ENCODE peak calls at places on chromosomes 4 and X, in eight cellular contexts. One of them, this sample, is unnamed.

GRCh38 chrX:31658360-31658759 is 586.5 kb upstream of the FTHL17 start:
- DNase-seq in H7: no peak
- DNase-seq in left lobe of liver: no peak
- DNase-seq in ELR: peak; percentile 52
- DNase-seq in stimulated activated CD8-positive, alpha-beta memory T cell treated with anti-CD3 and anti-CD28 coated beads, Interleukin-15, amount 100 ng/mL, for 24 hours: no peak
- DNase-seq in B cell: peak; percentile 0
- DNase-seq in suprapubic skin: no peak
- DNase-seq in BJ: no peak
- DNase-seq in this sample: no peak

GRCh38 chr4:73730292-73730691 is 10.1 kb upstream of the CXCL8 start:
- DNase-seq in H7: no peak
- DNase-seq in suprapubic skin: no peak
- DNase-seq in B cell: no peak
- DNase-seq in ELR: peak; percentile 73
- DNase-seq in stimulated activated CD8-positive, alpha-beta memory T cell treated with anti-CD3 and anti-CD28 coated beads, Interleukin-15, amount 100 ng/mL, for 24 hours: no peak
- DNase-seq in BJ: no peak
- DNase-seq in left lobe of liver: no peak
- DNase-seq in this sample: no peak

GRCh38 chr4:123102897-123103489 is 180.6 kb upstream of the NUDT6 start:
- DNase-seq in suprapubic skin: no peak
- DNase-seq in stimulated activated CD8-positive, alpha-beta memory T cell treated with anti-CD3 and anti-CD28 coated beads, Interleukin-15, amount 100 ng/mL, for 24 hours: no peak
- DNase-seq in BJ: no peak
- DNase-seq in ELR: peak; percentile 57
- DNase-seq in H7: peak; percentile 55
- DNase-seq in B cell: peak; percentile 28
- DNase-seq in left lobe of liver: no peak
- DNase-seq in this sample: no peak

GRCh38 chr4:78372282-78372988 is 179.1 kb upstream of the ANXA3 start:
- DNase-seq in BJ: no peak
- DNase-seq in B cell: no peak
- DNase-seq in stimulated activated CD8-positive, alpha-beta memory T cell treated with anti-CD3 and anti-CD28 coated beads, Interleukin-15, amount 100 ng/mL, for 24 hours: no peak
- DNase-seq in suprapubic skin: no peak
- DNase-seq in left lobe of liver: no peak
- DNase-seq in H7: no peak
- DNase-seq in ELR: no peak
- DNase-seq in this sample: no peak

GRCh38 chr4:139719381-139720101 is 53.9 kb downstream of the MGST2 start:
- DNase-seq in left lobe of liver: no peak
- DNase-seq in stimulated activated CD8-positive, alpha-beta memory T cell treated with anti-CD3 and anti-CD28 coated beads, Interleukin-15, amount 100 ng/mL, for 24 hours: no peak
- DNase-seq in BJ: no peak
- DNase-seq in H7: no peak
- DNase-seq in ELR: no peak
- DNase-seq in suprapubic skin: no peak
- DNase-seq in B cell: no peak
- DNase-seq in this sample: no peak

GRCh38 chr4:98939892-98940298 is 11.0 kb upstream of the EIF4E start:
- DNase-seq in suprapubic skin: no peak
- DNase-seq in B cell: peak; percentile 40
- DNase-seq in ELR: peak; percentile 76
- DNase-seq in left lobe of liver: no peak
- DNase-seq in BJ: peak; percentile 37
- DNase-seq in stimulated activated CD8-positive, alpha-beta memory T cell treated with anti-CD3 and anti-CD28 coated beads, Interleukin-15, amount 100 ng/mL, for 24 hours: no peak
- DNase-seq in H7: peak; percentile 29
- DNase-seq in this sample: no peak

GRCh38 chr4:2741626-2742025 is 14.5 kb downstream of the TNIP2 start:
- DNase-seq in stimulated activated CD8-positive, alpha-beta memory T cell treated with anti-CD3 and anti-CD28 coated beads, Interleukin-15, amount 100 ng/mL, for 24 hours: no peak
- DNase-seq in B cell: no peak
- DNase-seq in H7: peak; percentile 40
- DNase-seq in suprapubic skin: no peak
- DNase-seq in left lobe of liver: no peak
- DNase-seq in ELR: peak; percentile 64
- DNase-seq in BJ: no peak
- DNase-seq in this sample: no peak

GRCh38 chr4:156495836-156496235 is 475.8 kb downstream of the PDGFC start:
- DNase-seq in BJ: no peak
- DNase-seq in B cell: no peak
- DNase-seq in left lobe of liver: no peak
- DNase-seq in suprapubic skin: no peak
- DNase-seq in stimulated activated CD8-positive, alpha-beta memory T cell treated with anti-CD3 and anti-CD28 coated beads, Interleukin-15, amount 100 ng/mL, for 24 hours: no peak
- DNase-seq in H7: no peak
- DNase-seq in ELR: no peak
- DNase-seq in this sample: no peak

GRCh38 chr4:55071951-55072350 is 53.4 kb downstream of the KDR start:
- DNase-seq in H7: no peak
- DNase-seq in left lobe of liver: no peak
- DNase-seq in stimulated activated CD8-positive, alpha-beta memory T cell treated with anti-CD3 and anti-CD28 coated beads, Interleukin-15, amount 100 ng/mL, for 24 hours: no peak
- DNase-seq in B cell: no peak
- DNase-seq in ELR: no peak
- DNase-seq in BJ: no peak
- DNase-seq in suprapubic skin: no peak
- DNase-seq in this sample: no peak

GRCh38 chr4:76696109-76696508 is 201.8 kb downstream of the SOWAHB start:
- DNase-seq in left lobe of liver: no peak
- DNase-seq in ELR: peak; percentile 5
- DNase-seq in BJ: peak; percentile 25
- DNase-seq in suprapubic skin: no peak
- DNase-seq in stimulated activated CD8-positive, alpha-beta memory T cell treated with anti-CD3 and anti-CD28 coated beads, Interleukin-15, amount 100 ng/mL, for 24 hours: no peak
- DNase-seq in H7: peak; percentile 62
- DNase-seq in B cell: no peak
- DNase-seq in this sample: no peak

GRCh38 chrX:130555341-130555740 is 153.6 kb downstream of the RBMX2 start:
- DNase-seq in stimulated activated CD8-positive, alpha-beta memory T cell treated with anti-CD3 and anti-CD28 coated beads, Interleukin-15, amount 100 ng/mL, for 24 hours: no peak
- DNase-seq in H7: no peak
- DNase-seq in BJ: peak; percentile 83
- DNase-seq in ELR: no peak
- DNase-seq in suprapubic skin: no peak
- DNase-seq in left lobe of liver: no peak
- DNase-seq in B cell: no peak
- DNase-seq in this sample: no peak

GRCh38 chr4:11428161-11428700 is 463 bp downstream of the HS3ST1 start:
- DNase-seq in ELR: no peak
- DNase-seq in B cell: peak; percentile 52
- DNase-seq in BJ: no peak
- DNase-seq in H7: peak; percentile 61
- DNase-seq in suprapubic skin: no peak
- DNase-seq in stimulated activated CD8-positive, alpha-beta memory T cell treated with anti-CD3 and anti-CD28 coated beads, Interleukin-15, amount 100 ng/mL, for 24 hours: no peak
- DNase-seq in left lobe of liver: no peak
- DNase-seq in this sample: no peak

GRCh38 chrX:109685656-109686078 is 47.4 kb downstream of the ACSL4 start:
- DNase-seq in stimulated activated CD8-positive, alpha-beta memory T cell treated with anti-CD3 and anti-CD28 coated beads, Interleukin-15, amount 100 ng/mL, for 24 hours: no peak
- DNase-seq in H7: no peak
- DNase-seq in ELR: no peak
- DNase-seq in B cell: no peak
- DNase-seq in left lobe of liver: no peak
- DNase-seq in suprapubic skin: no peak
- DNase-seq in BJ: no peak
- DNase-seq in this sample: no peak

GRCh38 chr4:184722798-184723197 is 11.1 kb downstream of the CENPU start:
- DNase-seq in ELR: no peak
- DNase-seq in BJ: no peak
- DNase-seq in left lobe of liver: no peak
- DNase-seq in suprapubic skin: no peak
- DNase-seq in stimulated activated CD8-positive, alpha-beta memory T cell treated with anti-CD3 and anti-CD28 coated beads, Interleukin-15, amount 100 ng/mL, for 24 hours: no peak
- DNase-seq in B cell: no peak
- DNase-seq in H7: no peak
- DNase-seq in this sample: no peak

GRCh38 chrX:643911-644303 is 13.3 kb downstream of the SHOX start:
- DNase-seq in B cell: no peak
- DNase-seq in H7: peak; percentile 69
- DNase-seq in BJ: no peak
- DNase-seq in suprapubic skin: peak; percentile 67
- DNase-seq in stimulated activated CD8-positive, alpha-beta memory T cell treated with anti-CD3 and anti-CD28 coated beads, Interleukin-15, amount 100 ng/mL, for 24 hours: no peak
- DNase-seq in ELR: no peak
- DNase-seq in left lobe of liver: no peak
- DNase-seq in this sample: no peak

GRCh38 chr4:56728512-56728911 is 47.4 kb upstream of the HOPX start:
- DNase-seq in H7: no peak
- DNase-seq in suprapubic skin: no peak
- DNase-seq in ELR: peak; percentile 51
- DNase-seq in stimulated activated CD8-positive, alpha-beta memory T cell treated with anti-CD3 and anti-CD28 coated beads, Interleukin-15, amount 100 ng/mL, for 24 hours: no peak
- DNase-seq in left lobe of liver: no peak
- DNase-seq in B cell: no peak
- DNase-seq in BJ: peak; percentile 25
- DNase-seq in this sample: no peak

GRCh38 chrX:25022499-25023325 is 6.9 kb upstream of the ARX start:
- DNase-seq in BJ: no peak
- DNase-seq in B cell: no peak
- DNase-seq in suprapubic skin: no peak
- DNase-seq in left lobe of liver: no peak
- DNase-seq in H7: peak; percentile 87
- DNase-seq in ELR: no peak
- DNase-seq in stimulated activated CD8-positive, alpha-beta memory T cell treated with anti-CD3 and anti-CD28 coated beads, Interleukin-15, amount 100 ng/mL, for 24 hours: no peak
- DNase-seq in this sample: no peak